ENCODE peak calls at places on chromosomes 12 and 14, in five cellular contexts. V is right lobe of liver, M is heart left ventricle, E is right atrium auricular region, N is dorsolateral prefrontal cortex. W is an unnamed sample.

GRCh38 chr12:93913845-93914244 is 234.5 kb upstream of the PLXNC1 start:
- DNase-seq in V (no peak), M (no peak), E (no peak), N (no peak), W (no peak)

GRCh38 chr12:74490390-74491064 is 47.1 kb upstream of the ATXN7L3B start:
- DNase-seq in V (no peak), M (no peak), E (no peak), N (no peak), W (no peak)

GRCh38 chr12:68462799-68463198 is 130.6 kb upstream of the MDM1 start:
- DNase-seq in V (no peak), M (no peak), E (no peak), N (no peak), W (no peak)

GRCh38 chr14:66038214-66038977 is 447.8 kb upstream of the CCDC196 start:
- DNase-seq in V (no peak), M (no peak), E (peak), N (no peak), W (no peak)

GRCh38 chr12:67415473-67415872 is 146.3 kb downstream of the CAND1 start:
- DNase-seq in V (no peak), M (no peak), E (no peak), N (no peak), W (no peak)

GRCh38 chr14:104570869-104571635 is 8.5 kb upstream of the C14orf180 start:
- DNase-seq in V (no peak), M (no peak), E (no peak), N (no peak), W (no peak)

GRCh38 chr14:30445394-30445793 is 113.6 kb upstream of the G2E3 start:
- DNase-seq in V (no peak), M (no peak), E (no peak), N (no peak), W (no peak)

GRCh38 chr12:11695321-11695720 is 45.8 kb downstream of the ETV6 start:
- DNase-seq in V (no peak), M (no peak), E (no peak), N (no peak), W (no peak)

GRCh38 chr12:93376436-93377251 is 1.1 kb upstream of the NUDT4 start:
- DNase-seq in V (peak), M (no peak), E (peak), N (no peak), W (peak)

GRCh38 chr12:52540531-52540930 is 12.4 kb downstream of the KRT71 start:
- DNase-seq in V (no peak), M (no peak), E (no peak), N (no peak), W (no peak)

GRCh38 chr12:79655036-79655435 is 35.7 kb downstream of the PAWR start:
- DNase-seq in V (no peak), M (no peak), E (no peak), N (no peak), W (no peak)

GRCh38 chr12:30700216-30700900 is 4.7 kb upstream of the IPO8 start:
- DNase-seq in V (no peak), M (no peak), E (no peak), N (no peak), W (no peak)

GRCh38 chr12:116217045-116217444 is 60.4 kb downstream of the MED13L start:
- DNase-seq in V (no peak), M (no peak), E (no peak), N (no peak), W (no peak)

GRCh38 chr12:116216022-116216756 is 61.3 kb downstream of the MED13L start:
- DNase-seq in V (no peak), M (no peak), E (no peak), N (no peak), W (no peak)

GRCh38 chr12:116213014-116213413 is 64.5 kb downstream of the MED13L start:
- DNase-seq in V (no peak), M (no peak), E (no peak), N (no peak), W (no peak)

GRCh38 chr12:116215021-116215420 is 62.5 kb downstream of the MED13L start:
- DNase-seq in V (no peak), M (no peak), E (no peak), N (no peak), W (no peak)

DNA sequence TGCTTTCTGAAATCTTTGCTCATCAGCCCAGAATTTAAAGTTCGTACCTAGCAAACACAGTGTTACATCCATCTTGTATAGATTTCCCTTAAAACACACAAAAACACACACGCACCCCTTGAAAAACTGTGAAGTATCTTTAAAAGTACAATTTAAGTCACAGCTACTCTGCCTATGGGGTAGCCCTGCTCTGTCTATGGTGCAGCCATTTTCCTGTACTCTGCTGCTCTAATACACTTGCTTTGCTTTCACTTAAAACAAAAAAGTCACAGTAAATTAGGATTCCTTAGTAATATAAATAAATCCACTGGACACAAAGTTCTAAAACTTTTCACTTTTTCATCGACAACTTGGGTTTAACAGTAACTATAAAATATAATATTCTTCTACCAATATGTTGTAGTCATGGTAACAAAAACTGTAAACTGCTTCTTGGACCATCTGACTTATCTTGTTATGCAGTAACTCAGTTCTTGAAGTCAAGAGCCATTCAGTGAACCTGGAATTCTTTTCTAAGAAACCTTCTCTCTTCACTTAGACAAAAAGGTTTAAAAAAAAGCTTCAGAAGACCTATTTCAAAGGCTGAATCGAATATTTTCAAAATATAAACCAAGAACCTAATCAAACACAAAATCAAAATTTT is 63.5 kb downstream of the MED13L start:
- DNase-seq in V (no peak), M (no peak), E (no peak), N (no peak), W (no peak)
- TF ChIP-seq CTCF in V (no peak), M (no peak), E (no peak), N (no peak), W (no peak)

GRCh38 chr14:68631058-68631690 is 161.7 kb downstream of the ZFP36L1 start:
- DNase-seq in V (no peak), M (no peak), E (no peak), N (no peak), W (peak)
- H3K27ac ChIP-seq in V (peak), M (peak), E (peak), N (no peak), W (peak)

GRCh38 chr12:26938660-26939185 is 453 bp downstream of the FGFR1OP2 start:
- DNase-seq in V (no peak), M (peak), E (no peak), N (no peak), W (no peak)

GRCh38 chr12:26941251-26941650 is 3.0 kb downstream of the FGFR1OP2 start:
- DNase-seq in V (no peak), M (no peak), E (no peak), N (no peak), W (no peak)

GRCh38 chr12:26939953-26940352 is 1.7 kb downstream of the FGFR1OP2 start:
- DNase-seq in V (no peak), M (no peak), E (no peak), N (no peak), W (no peak)

GRCh38 chr12:26939192-26939832 is 1.0 kb downstream of the FGFR1OP2 start:
- DNase-seq in V (no peak), M (no peak), E (no peak), N (no peak), W (no peak)

DNA sequence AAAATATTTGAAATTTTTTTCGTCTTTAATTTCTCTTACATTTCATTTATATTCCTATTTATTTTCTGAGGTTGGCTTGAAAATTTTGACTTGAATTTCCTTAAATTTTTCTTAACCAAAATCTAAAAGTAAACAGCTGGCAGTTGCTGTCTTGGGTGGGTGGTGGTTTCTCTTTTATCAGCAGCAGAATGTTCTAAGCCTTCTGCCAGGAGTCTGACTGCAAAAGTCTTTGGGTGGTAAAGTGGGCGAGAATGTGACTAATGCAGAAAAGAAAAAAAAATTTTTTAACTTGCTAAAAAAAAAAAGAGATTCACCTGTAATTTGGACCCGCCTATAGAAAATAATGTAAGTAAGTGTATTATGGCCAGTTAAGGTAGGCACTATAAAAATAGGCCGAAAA is 2.5 kb downstream of the FGFR1OP2 start:
- DNase-seq in V (no peak), M (no peak), E (no peak), N (no peak), W (no peak)
- H3K4me3 ChIP-seq in V (no peak), M (peak), E (no peak), N (peak), W (peak)

DNA sequence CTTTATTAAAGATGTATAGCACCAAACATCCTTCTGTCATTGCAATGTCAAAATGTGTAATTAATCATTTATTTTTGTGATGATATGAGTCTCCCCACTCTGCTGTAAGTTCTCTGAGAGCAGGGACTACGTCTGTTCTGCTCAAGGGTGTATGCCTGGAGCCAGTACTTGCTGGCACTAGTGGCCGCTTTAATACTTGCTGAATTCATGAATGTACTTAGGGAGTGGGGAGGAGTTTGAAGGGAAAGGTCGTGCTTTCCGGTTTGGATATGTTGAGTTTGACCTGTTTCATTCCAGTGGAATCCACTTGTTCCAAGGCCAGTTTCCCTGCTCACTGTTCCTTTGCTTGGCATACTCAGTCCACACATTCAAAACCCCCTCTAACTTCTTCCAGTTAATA is 1.9 kb upstream of the DCAF5 start:
- DNase-seq in V (no peak), M (no peak), E (no peak), N (no peak), W (no peak)
- TF ChIP-seq CTCF in V (no peak), M (no peak), E (no peak), N (no peak), W (no peak)

DNA sequence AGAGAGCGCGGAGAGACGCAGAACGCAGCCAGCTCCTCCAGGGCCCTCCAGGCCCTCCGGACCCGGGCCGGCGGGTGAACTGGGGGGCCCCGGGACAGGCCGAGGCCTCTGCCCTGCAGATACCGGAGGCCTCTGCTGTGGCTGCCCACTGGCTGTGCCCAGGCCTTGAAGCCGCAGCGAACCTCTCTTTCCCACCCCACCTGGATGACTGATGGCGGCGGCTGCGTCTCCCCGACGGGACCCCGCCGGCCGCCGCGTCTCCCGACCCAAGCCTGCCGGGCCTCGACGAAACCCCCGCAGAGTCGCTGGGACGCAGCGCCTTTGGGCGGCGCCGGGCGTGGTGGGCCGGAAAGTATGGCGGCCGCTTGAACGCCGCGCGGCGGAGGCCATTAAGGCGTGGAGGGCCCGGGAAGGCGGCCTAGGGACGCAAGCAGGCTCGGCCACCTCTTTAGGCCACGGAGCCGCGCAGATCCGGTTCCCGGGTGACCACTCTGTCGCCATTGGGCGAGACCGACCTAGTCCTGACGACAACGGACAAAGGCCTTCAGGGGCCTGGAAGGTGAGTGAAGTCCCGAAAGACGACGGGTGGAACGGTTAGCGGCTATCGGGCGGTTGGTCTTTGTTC is 8.4 kb upstream of the ERGIC2 start:
- DNase-seq in V (no peak), M (peak), E (no peak), N (no peak), W (no peak)
- H3K27ac ChIP-seq in V (no peak), M (no peak), E (no peak), N (no peak), W (no peak)

GRCh38 chr14:103126088-103126872 is 3.0 kb downstream of the TNFAIP2 start:
- DNase-seq in V (no peak), M (peak), E (no peak), N (no peak), W (no peak)
- H3K4me3 ChIP-seq in V (peak), M (peak), E (peak), N (peak), W (peak)

GRCh38 chr12:70724444-70724843 is 87.2 kb upstream of the PTPRB start:
- DNase-seq in V (no peak), M (no peak), E (no peak), N (no peak), W (no peak)
- TF ChIP-seq CTCF in V (no peak), M (peak), E (peak), N (no peak), W (no peak)

GRCh38 chr14:61640834-61641170 is 54.5 kb upstream of the HIF1A start:
- DNase-seq in V (no peak), M (no peak), E (no peak), N (no peak), W (no peak)
- H3K27ac ChIP-seq in V (no peak), M (peak), E (no peak), N (no peak), W (no peak)

GRCh38 chr12:48969160-48969771 is 2.3 kb downstream of the WNT10B start:
- DNase-seq in V (no peak), M (no peak), E (no peak), N (no peak), W (no peak)

GRCh38 chr12:48972213-48973021 is 882 bp upstream of the WNT10B start:
- DNase-seq in V (no peak), M (no peak), E (no peak), N (no peak), W (no peak)

GRCh38 chr12:48969847-48970701 is 1.5 kb downstream of the WNT10B start:
- DNase-seq in V (no peak), M (no peak), E (no peak), N (no peak), W (no peak)

GRCh38 chr12:48973084-48973483 is 1.5 kb upstream of the WNT10B start:
- DNase-seq in V (no peak), M (no peak), E (no peak), N (no peak), W (no peak)

GRCh38 chr12:48970702-48971334 is 717 bp downstream of the WNT10B start:
- DNase-seq in V (no peak), M (no peak), E (no peak), N (no peak), W (no peak)
- H3K4me3 ChIP-seq in V (no peak), M (peak), E (peak), N (peak), W (peak)

DNA sequence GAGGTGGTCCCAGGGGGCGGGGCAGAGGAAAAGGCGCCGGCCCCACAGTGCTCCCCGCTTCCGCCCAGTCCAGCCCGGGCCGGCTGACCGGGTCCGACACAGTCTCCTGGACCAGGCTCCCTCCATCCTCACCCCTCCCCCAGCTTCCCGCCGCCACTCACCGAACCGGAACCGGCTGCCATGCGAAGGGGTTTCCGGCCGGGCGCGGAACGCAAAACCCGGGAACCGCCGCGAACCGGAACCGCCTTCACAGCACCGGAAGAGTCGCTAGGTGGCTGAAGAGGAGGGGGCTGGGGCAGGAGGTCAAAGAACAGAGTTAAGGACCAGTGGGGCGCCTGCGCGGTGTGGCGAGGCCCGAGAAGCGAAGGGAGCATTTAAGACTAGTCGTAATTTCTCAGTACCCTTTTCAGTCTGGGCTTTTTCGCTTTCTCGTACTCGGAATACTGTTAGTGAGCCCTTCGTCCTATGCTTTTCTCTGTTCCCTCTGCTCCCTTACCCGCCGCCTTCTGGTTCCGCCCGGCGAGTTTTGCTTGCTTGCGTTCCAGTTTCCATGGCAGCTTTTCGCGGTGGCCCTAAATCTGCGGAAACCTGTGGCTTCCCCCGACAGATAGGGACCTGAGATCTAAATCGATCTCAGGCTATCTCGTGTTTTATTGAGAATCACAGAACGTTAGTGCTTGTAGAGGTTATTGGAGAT is at the start of gene SENP1:
- DNase-seq in V (peak), M (peak), E (peak), N (peak), W (peak)
- TF ChIP-seq CTCF in V (peak), M (peak), E (peak), N (peak), W (no peak)

W was measured in coronary artery.